ENCODE peak calls at places on chromosome 17, in ten cellular contexts. O is left lung, T is tibial artery, J is lung, X is keratinocyte, G is GM23338, N is lower lobe of right lung, H is endothelial cell of umbilical vein, R is cardiac muscle cell, U is PC-9. W is an unnamed sample. For H3K27me3, the result is how much of the 10 kb centered on the place peaks cover.

GRCh38 chr17:16973760-16974540 is 2.0 kb upstream of the TNFRSF13B start:
- DNase-seq in O (no peak), T (no peak), J (no peak), X (no peak), G (no peak), N (no peak), H (no peak), R (no peak), U (no peak), W (no peak)

GRCh38 chr17:56737741-56738161 is 96.0 kb downstream of the C17orf67 start:
- DNase-seq in O (no peak), T (no peak), J (no peak), X (no peak), G (no peak), N (no peak), H (no peak), R (peak), U (no peak), W (no peak)

GRCh38 chr17:19495828-19496227 is 37.8 kb upstream of the SLC47A1 start:
- DNase-seq in O (no peak), T (no peak), J (no peak), X (no peak), G (no peak), N (no peak), H (no peak), R (no peak), U (no peak), W (no peak)

GRCh38 chr17:43216369-43216761 is 4.7 kb downstream of the TMEM106A start:
- DNase-seq in O (no peak), T (no peak), J (no peak), X (no peak), G (no peak), N (no peak), H (no peak), R (no peak), U (no peak), W (no peak)

GRCh38 chr17:81838753-81839255 is 4.0 kb upstream of the PPP1R27 start:
- DNase-seq in O (no peak), T (no peak), J (no peak), X (no peak), G (no peak), N (no peak), H (no peak), R (no peak), U (no peak), W (no peak)

GRCh38 chr17:17537311-17538099 is 41.3 kb upstream of the RASD1 start:
- DNase-seq in O (peak), T (no peak), J (no peak), X (no peak), G (no peak), N (no peak), H (no peak), R (peak), U (no peak), W (no peak)

GRCh38 chr17:37429442-37429841 is 22.8 kb downstream of the TADA2A start:
- DNase-seq in O (no peak), T (no peak), J (no peak), X (no peak), G (no peak), N (no peak), H (no peak), R (no peak), U (no peak), W (no peak)

GRCh38 chr17:29584452-29585079 is 4.9 kb downstream of the GIT1 start:
- DNase-seq in O (peak), T (no peak), J (no peak), X (no peak), G (peak), N (peak), H (no peak), R (no peak), U (peak), W (no peak)

GRCh38 chr17:40033339-40033738 is 18.1 kb downstream of the CSF3 start:
- DNase-seq in O (no peak), T (no peak), J (no peak), X (no peak), G (no peak), N (no peak), H (no peak), R (no peak), U (no peak), W (no peak)

GRCh38 chr17:78917451-78918307 is 7.5 kb downstream of the TIMP2 start:
- DNase-seq in O (peak), T (no peak), J (no peak), X (no peak), G (no peak), N (no peak), H (no peak), R (no peak), U (no peak), W (no peak)

DNA sequence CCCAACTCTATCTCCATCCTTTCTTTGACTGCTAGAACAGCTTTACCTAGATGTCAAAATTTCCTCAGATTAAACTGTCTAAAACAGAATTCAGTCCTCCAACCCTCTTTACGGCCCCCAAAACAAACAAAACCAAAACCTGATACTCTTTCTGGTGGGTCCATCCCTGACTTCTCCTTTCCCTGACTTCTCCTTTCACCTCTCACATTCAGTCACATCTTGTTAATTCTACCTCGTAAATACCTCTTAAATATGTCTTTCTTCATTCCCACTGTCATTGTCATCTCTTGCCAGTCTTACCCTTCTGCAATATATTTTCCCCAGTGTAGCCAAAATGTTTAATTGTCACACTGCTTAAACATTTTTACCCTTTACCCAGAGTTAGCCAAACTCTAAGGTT is 4.6 kb downstream of the PPM1E start:
- DNase-seq in O (no peak), T (no peak), J (no peak), X (no peak), G (no peak), N (no peak), H (no peak), R (no peak), U (no peak), W (no peak)
- H3K27me3 ChIP-seq in O (half or more), T (half or more), J (under half), X (under half), G (under half), N (half or more), H (under half), R (under half), U (under half), W (under half)

GRCh38 chr17:10051112-10051511 is 146.0 kb upstream of the RCVRN start:
- DNase-seq in O (no peak), T (no peak), J (no peak), X (no peak), G (no peak), N (no peak), H (no peak), R (no peak), U (no peak), W (no peak)

GRCh38 chr17:10058924-10059683 is 139.3 kb downstream of the GAS7 start:
- DNase-seq in O (no peak), T (no peak), J (no peak), X (no peak), G (no peak), N (peak), H (no peak), R (no peak), U (no peak), W (no peak)

GRCh38 chr17:10053976-10054551 is 144.3 kb downstream of the GAS7 start:
- DNase-seq in O (no peak), T (no peak), J (no peak), X (no peak), G (no peak), N (no peak), H (no peak), R (no peak), U (no peak), W (no peak)

GRCh38 chr17:10052414-10052813 is 146.0 kb downstream of the GAS7 start:
- DNase-seq in O (no peak), T (no peak), J (no peak), X (no peak), G (no peak), N (no peak), H (no peak), R (no peak), U (no peak), W (no peak)

GRCh38 chr17:10055251-10055975 is 143.0 kb downstream of the GAS7 start:
- DNase-seq in O (no peak), T (no peak), J (no peak), X (no peak), G (no peak), N (no peak), H (no peak), R (no peak), U (no peak), W (no peak)
- H3K27ac ChIP-seq in O (no peak), T (no peak), J (no peak), X (no peak), G (no peak), N (no peak), H (no peak), R (no peak), U (no peak), W (no peak)

DNA sequence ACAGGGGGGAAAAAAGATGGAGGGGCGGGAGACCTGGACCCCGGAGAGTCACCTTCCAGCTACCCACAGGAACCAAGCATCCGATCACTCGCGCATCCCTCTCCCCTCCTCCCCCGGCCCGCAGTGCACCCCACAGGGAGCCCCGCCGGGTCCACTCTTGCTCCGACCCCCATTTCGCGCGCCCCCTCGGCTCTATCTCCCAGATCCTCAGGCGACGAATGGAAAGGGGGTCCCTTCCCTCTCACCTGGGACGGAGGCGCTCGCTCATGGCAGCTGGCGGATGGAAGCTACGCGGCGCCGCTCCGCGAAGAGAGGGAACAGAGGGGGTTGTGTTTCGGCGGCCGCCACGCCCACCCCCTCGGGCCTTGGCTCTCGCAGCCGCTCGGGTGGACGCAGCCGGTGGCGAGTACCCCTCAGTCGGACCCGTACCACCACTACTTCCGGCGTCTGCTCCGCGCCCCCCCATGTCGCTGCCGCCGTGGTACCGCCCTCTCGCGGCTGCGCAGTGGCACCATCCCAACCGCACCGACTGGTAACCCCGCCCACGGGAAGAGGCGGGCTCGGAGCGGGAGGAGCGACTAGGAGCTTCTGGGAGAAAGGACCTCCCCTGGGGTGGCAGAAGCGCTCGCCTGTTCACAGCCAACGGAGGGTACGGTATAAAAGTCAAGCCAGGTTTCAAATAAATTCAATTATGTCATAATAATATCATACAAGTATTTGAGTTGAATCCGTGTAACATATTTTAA is 29.7 kb downstream of the CPSF4L start:
- DNase-seq in O (peak), T (peak), J (peak), X (peak), G (peak), N (peak), H (peak), R (peak), U (peak), W (peak)
- TF ChIP-seq CTCF in O (peak), T (peak), J (peak), X (no peak), G (no peak), N (peak), H (no peak), R (peak), U (peak), W (peak)

GRCh38 chr17:49471769-49472168 is 23.3 kb upstream of the NGFR start:
- DNase-seq in O (no peak), T (no peak), J (no peak), X (no peak), G (no peak), N (no peak), H (no peak), R (no peak), U (no peak), W (no peak)
- H3K27me3 ChIP-seq in O (half or more), T (half or more), J (under half), X (under half), G (under half), N (half or more), H (under half), R (under half), U (half or more), W (under half)

DNA sequence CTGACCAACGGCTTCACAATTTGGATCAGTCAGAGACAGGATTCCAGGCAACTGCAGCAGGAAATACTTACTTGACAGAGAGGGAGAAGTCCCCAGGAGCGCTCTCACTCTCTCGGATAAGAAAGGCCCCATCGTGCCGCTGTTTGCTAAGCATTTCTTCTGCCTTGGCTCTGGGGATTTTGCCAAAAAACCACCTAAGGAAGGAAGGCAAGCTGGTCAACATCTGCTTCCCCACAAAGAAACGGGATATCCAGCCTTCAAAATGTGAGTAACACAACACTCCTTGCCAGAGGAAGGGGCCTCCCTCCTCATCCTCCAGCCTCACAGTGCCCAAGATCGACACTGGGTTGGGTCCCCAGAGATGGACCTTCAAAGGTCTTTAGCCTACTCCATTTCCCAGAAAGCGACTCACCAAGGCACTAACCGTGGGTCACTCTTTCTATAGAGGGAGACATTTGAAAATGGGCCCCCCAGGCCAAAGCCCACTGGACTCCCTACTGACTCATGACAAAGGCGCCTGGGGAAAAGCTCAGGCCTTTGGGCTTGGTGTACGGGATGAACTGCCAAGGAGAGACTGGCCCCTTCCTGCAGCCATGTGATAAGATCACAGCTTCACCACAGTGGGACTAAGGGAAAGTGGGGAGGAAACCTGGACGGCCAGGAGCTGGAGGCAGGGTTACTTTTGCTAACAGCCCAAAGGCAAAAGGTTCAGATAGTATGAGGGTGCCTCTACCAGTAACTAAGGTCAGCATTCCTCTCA is 36.8 kb upstream of the SLC25A19 start:
- DNase-seq in O (no peak), T (no peak), J (no peak), X (no peak), G (no peak), N (no peak), H (peak), R (peak), U (no peak), W (no peak)
- H3K27ac ChIP-seq in O (peak), T (no peak), J (peak), X (no peak), G (peak), N (peak), H (peak), R (peak), U (no peak), W (no peak)

GRCh38 chr17:82913304-82914043 is 73.7 kb upstream of the ZNF750 start:
- DNase-seq in O (peak), T (no peak), J (no peak), X (no peak), G (no peak), N (no peak), H (peak), R (no peak), U (no peak), W (no peak)
- TF ChIP-seq CTCF in O (peak), T (peak), J (no peak), X (peak), G (peak), N (peak), H (peak), R (no peak), U (peak), W (no peak)

GRCh38 chr17:74200112-74200511 is 3.4 kb upstream of the RPL38 start:
- DNase-seq in O (no peak), T (no peak), J (no peak), X (no peak), G (no peak), N (no peak), H (no peak), R (no peak), U (no peak), W (no peak)

GRCh38 chr17:74203439-74204240 is at the start of gene RPL38:
- DNase-seq in O (peak), T (peak), J (peak), X (peak), G (peak), N (peak), H (peak), R (peak), U (peak), W (peak)

GRCh38 chr17:74199306-74200092 is 4.0 kb upstream of the RPL38 start:
- DNase-seq in O (peak), T (no peak), J (peak), X (no peak), G (peak), N (peak), H (peak), R (peak), U (no peak), W (no peak)

GRCh38 chr17:74202879-74203432 is 522 bp upstream of the RPL38 start:
- DNase-seq in O (no peak), T (no peak), J (no peak), X (no peak), G (no peak), N (no peak), H (no peak), R (no peak), U (no peak), W (no peak)

DNA sequence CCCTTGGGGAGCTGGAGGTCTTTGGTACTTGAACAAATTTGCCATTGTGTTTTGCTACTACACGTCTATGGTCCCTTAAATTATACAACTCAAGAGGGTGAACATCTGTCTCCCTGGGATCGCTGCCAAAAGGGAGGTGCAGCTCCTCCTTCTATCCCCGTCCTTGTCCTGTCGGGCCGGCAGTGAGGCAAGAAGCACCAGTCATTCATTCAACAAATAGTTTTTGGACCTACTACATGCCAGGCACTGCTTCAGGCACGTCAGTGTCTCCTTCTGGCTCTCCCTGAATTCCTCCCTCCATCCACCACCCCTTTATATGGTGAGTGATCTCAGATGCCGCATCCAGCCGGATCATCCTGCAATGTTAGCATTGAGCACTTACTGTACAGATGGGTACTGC is 2.2 kb upstream of the RPL38 start:
- DNase-seq in O (no peak), T (no peak), J (no peak), X (no peak), G (no peak), N (no peak), H (no peak), R (peak), U (no peak), W (no peak)
- H3K27me3 ChIP-seq in O (under half), T (half or more), J (under half), X (under half), G (under half), N (under half), H (under half), R (under half), U (half or more), W (half or more)

GRCh38 chr17:60280673-60281072 is 111.3 kb downstream of the USP32 start:
- DNase-seq in O (no peak), T (no peak), J (no peak), X (no peak), G (no peak), N (no peak), H (no peak), R (no peak), U (no peak), W (no peak)

GRCh38 chr17:60284709-60285108 is 107.2 kb downstream of the USP32 start:
- DNase-seq in O (no peak), T (no peak), J (no peak), X (no peak), G (no peak), N (no peak), H (no peak), R (no peak), U (no peak), W (no peak)
- H3K27ac ChIP-seq in O (no peak), T (no peak), J (no peak), X (no peak), G (no peak), N (no peak), H (no peak), R (no peak), U (no peak), W (no peak)

GRCh38 chr17:71760062-71760720 is 360.6 kb upstream of the SOX9 start:
- DNase-seq in O (no peak), T (no peak), J (no peak), X (peak), G (no peak), N (no peak), H (no peak), R (no peak), U (no peak), W (no peak)
- TF ChIP-seq CTCF in O (no peak), T (no peak), J (no peak), X (peak), G (peak), N (no peak), H (no peak), R (no peak), U (peak), W (no peak)

DNA sequence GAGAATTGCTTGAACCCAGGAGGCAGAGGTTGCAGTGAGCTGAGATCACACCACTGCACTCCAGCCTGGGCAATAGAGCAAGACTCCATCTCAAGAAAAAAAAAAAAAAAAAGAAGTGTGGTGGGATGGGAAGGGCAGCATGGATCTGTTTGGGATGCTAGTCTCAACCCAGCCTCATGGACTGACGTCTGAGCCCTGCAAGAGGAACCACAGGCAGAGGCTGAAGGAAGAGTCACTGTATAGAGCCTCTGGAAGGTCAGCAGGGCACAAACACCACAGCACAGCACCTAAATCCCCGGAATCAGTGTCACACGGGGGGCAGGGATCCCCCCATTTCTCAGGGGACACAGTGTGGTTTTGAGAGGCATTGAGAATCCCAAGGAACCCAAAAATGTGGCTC is 10.9 kb upstream of the CXCL16 start:
- DNase-seq in O (no peak), T (no peak), J (no peak), X (no peak), G (no peak), N (peak), H (no peak), R (no peak), U (no peak), W (no peak)
- H3K27me3 ChIP-seq in O (half or more), T (half or more), J (under half), X (under half), G (under half), N (under half), H (under half), R (under half), U (under half), W (under half)